ENCODE peak calls at places on chromosomes 13 and 19, in six cellular contexts. One of them, this sample, is unnamed.

GRCh38 chr13:112818040-112818697 is 128.3 kb downstream of the ATP11A start:
- DNase-seq in T-cell: no peak
- DNase-seq in mesothelial cell of epicardium: no peak
- DNase-seq in NCI-H2081: no peak
- DNase-seq in hypothalamus: no peak
- DNase-seq in NCI-H226: no peak
- DNase-seq in this sample: no peak

GRCh38 chr19:33558846-33559245 is 37.3 kb upstream of the PEPD start:
- DNase-seq in T-cell: no peak
- DNase-seq in mesothelial cell of epicardium: no peak
- DNase-seq in NCI-H2081: no peak
- DNase-seq in hypothalamus: no peak
- DNase-seq in NCI-H226: no peak
- DNase-seq in this sample: no peak

GRCh38 chr13:50358221-50358620 is 343.0 kb downstream of the KCNRG start:
- DNase-seq in T-cell: no peak
- DNase-seq in mesothelial cell of epicardium: no peak
- DNase-seq in NCI-H2081: no peak
- DNase-seq in hypothalamus: no peak
- DNase-seq in NCI-H226: no peak
- DNase-seq in this sample: no peak

GRCh38 chr19:14411161-14411560 is 8.0 kb downstream of the DDX39A start:
- DNase-seq in T-cell: no peak
- DNase-seq in mesothelial cell of epicardium: no peak
- DNase-seq in NCI-H2081: no peak
- DNase-seq in hypothalamus: no peak
- DNase-seq in NCI-H226: no peak
- DNase-seq in this sample: no peak

GRCh38 chr13:22047785-22048104 is 376.9 kb downstream of the FGF9 start:
- DNase-seq in T-cell: no peak
- DNase-seq in mesothelial cell of epicardium: no peak
- DNase-seq in NCI-H2081: no peak
- DNase-seq in hypothalamus: no peak
- DNase-seq in NCI-H226: no peak
- DNase-seq in this sample: no peak

GRCh38 chr19:49913720-49914119 is 15.3 kb upstream of the ATF5 start:
- DNase-seq in T-cell: no peak
- DNase-seq in mesothelial cell of epicardium: no peak
- DNase-seq in NCI-H2081: no peak
- DNase-seq in hypothalamus: no peak
- DNase-seq in NCI-H226: no peak
- DNase-seq in this sample: no peak

GRCh38 chr13:90447735-90448103 is 899.8 kb upstream of the MIR17HG start:
- DNase-seq in T-cell: no peak
- DNase-seq in mesothelial cell of epicardium: no peak
- DNase-seq in NCI-H2081: no peak
- DNase-seq in hypothalamus: no peak
- DNase-seq in NCI-H226: peak
- DNase-seq in this sample: no peak

GRCh38 chr19:4692275-4693077 is 22.3 kb upstream of the MYDGF start:
- DNase-seq in T-cell: no peak
- DNase-seq in mesothelial cell of epicardium: no peak
- DNase-seq in NCI-H2081: no peak
- DNase-seq in hypothalamus: no peak
- DNase-seq in NCI-H226: no peak
- DNase-seq in this sample: no peak

GRCh38 chr19:38362076-38362945 is 12.1 kb upstream of the PSMD8 start:
- DNase-seq in T-cell: peak
- DNase-seq in mesothelial cell of epicardium: peak
- DNase-seq in NCI-H2081: peak
- DNase-seq in hypothalamus: peak
- DNase-seq in NCI-H226: peak
- DNase-seq in this sample: peak

GRCh38 chr13:41462427-41462826 is 5.1 kb downstream of the RGCC start:
- DNase-seq in T-cell: no peak
- DNase-seq in mesothelial cell of epicardium: no peak
- DNase-seq in NCI-H2081: no peak
- DNase-seq in hypothalamus: no peak
- DNase-seq in NCI-H226: no peak
- DNase-seq in this sample: no peak

GRCh38 chr13:34247596-34247995 is 429.6 kb downstream of the RFC3 start:
- DNase-seq in T-cell: no peak
- DNase-seq in mesothelial cell of epicardium: no peak
- DNase-seq in NCI-H2081: no peak
- DNase-seq in hypothalamus: no peak
- DNase-seq in NCI-H226: no peak
- DNase-seq in this sample: no peak

GRCh38 chr13:66087149-66087780 is 1142.9 kb downstream of the PCDH9 start:
- DNase-seq in T-cell: no peak
- DNase-seq in mesothelial cell of epicardium: no peak
- DNase-seq in NCI-H2081: no peak
- DNase-seq in hypothalamus: no peak
- DNase-seq in NCI-H226: no peak
- DNase-seq in this sample: no peak

GRCh38 chr19:19185853-19186728 is 5.9 kb downstream of the BORCS8 start:
- DNase-seq in T-cell: peak
- DNase-seq in mesothelial cell of epicardium: no peak
- DNase-seq in NCI-H2081: peak
- DNase-seq in hypothalamus: no peak
- DNase-seq in NCI-H226: peak
- DNase-seq in this sample: peak